ENCODE peak calls at places on chromosome 20, in nine cellular contexts. One of them, this sample, is unnamed.

GRCh38 chr20:20089018-20089417 is 36.7 kb downstream of the CFAP61 start:
- DNase-seq in sigmoid colon: no peak
- DNase-seq in RPMI8226: no peak
- DNase-seq in mesendoderm: no peak
- DNase-seq in NCI-H2029 treated with DMSO at 0.1 percent for 48 hours: no peak
- DNase-seq in stimulated activated effector memory CD8-positive, alpha-beta T cell treated with anti-CD3 and anti-CD28 coated beads, Interleukin-12 subunit alpha, Interleukin-12 subunit beta, amount 100 ng/mL, for 72 hours: no peak
- DNase-seq in HFFc6: no peak
- DNase-seq in epithelial cell of esophagus: no peak
- DNase-seq in GOT3: no peak
- DNase-seq in this sample: no peak

GRCh38 chr20:32569380-32570305 is 15.5 kb downstream of the NOL4L start:
- DNase-seq in sigmoid colon: no peak
- DNase-seq in RPMI8226: no peak
- DNase-seq in mesendoderm: no peak
- DNase-seq in NCI-H2029 treated with DMSO at 0.1 percent for 48 hours: no peak
- DNase-seq in stimulated activated effector memory CD8-positive, alpha-beta T cell treated with anti-CD3 and anti-CD28 coated beads, Interleukin-12 subunit alpha, Interleukin-12 subunit beta, amount 100 ng/mL, for 72 hours: no peak
- DNase-seq in HFFc6: no peak
- DNase-seq in epithelial cell of esophagus: no peak
- DNase-seq in GOT3: no peak
- DNase-seq in this sample: no peak

GRCh38 chr20:31872406-31872805 is 2.0 kb downstream of the TTLL9 start:
- DNase-seq in sigmoid colon: no peak
- DNase-seq in RPMI8226: no peak
- DNase-seq in mesendoderm: no peak
- DNase-seq in NCI-H2029 treated with DMSO at 0.1 percent for 48 hours: no peak
- DNase-seq in stimulated activated effector memory CD8-positive, alpha-beta T cell treated with anti-CD3 and anti-CD28 coated beads, Interleukin-12 subunit alpha, Interleukin-12 subunit beta, amount 100 ng/mL, for 72 hours: no peak
- DNase-seq in HFFc6: no peak
- DNase-seq in epithelial cell of esophagus: no peak
- DNase-seq in GOT3: no peak
- DNase-seq in this sample: no peak

GRCh38 chr20:1674361-1674760 is 16.8 kb upstream of the SIRPG start:
- DNase-seq in sigmoid colon: no peak
- DNase-seq in RPMI8226: no peak
- DNase-seq in mesendoderm: no peak
- DNase-seq in NCI-H2029 treated with DMSO at 0.1 percent for 48 hours: no peak
- DNase-seq in stimulated activated effector memory CD8-positive, alpha-beta T cell treated with anti-CD3 and anti-CD28 coated beads, Interleukin-12 subunit alpha, Interleukin-12 subunit beta, amount 100 ng/mL, for 72 hours: no peak
- DNase-seq in HFFc6: no peak
- DNase-seq in epithelial cell of esophagus: no peak
- DNase-seq in GOT3: no peak
- DNase-seq in this sample: no peak

GRCh38 chr20:23626040-23626620 is 11.6 kb downstream of the CST3 start:
- DNase-seq in sigmoid colon: no peak
- DNase-seq in RPMI8226: no peak
- DNase-seq in mesendoderm: peak
- DNase-seq in NCI-H2029 treated with DMSO at 0.1 percent for 48 hours: no peak
- DNase-seq in stimulated activated effector memory CD8-positive, alpha-beta T cell treated with anti-CD3 and anti-CD28 coated beads, Interleukin-12 subunit alpha, Interleukin-12 subunit beta, amount 100 ng/mL, for 72 hours: no peak
- DNase-seq in HFFc6: no peak
- DNase-seq in epithelial cell of esophagus: peak
- DNase-seq in GOT3: no peak
- DNase-seq in this sample: no peak

GRCh38 chr20:36802326-36803223 is 29.0 kb upstream of the DSN1 start:
- DNase-seq in sigmoid colon: no peak
- DNase-seq in RPMI8226: no peak
- DNase-seq in mesendoderm: no peak
- DNase-seq in NCI-H2029 treated with DMSO at 0.1 percent for 48 hours: no peak
- DNase-seq in stimulated activated effector memory CD8-positive, alpha-beta T cell treated with anti-CD3 and anti-CD28 coated beads, Interleukin-12 subunit alpha, Interleukin-12 subunit beta, amount 100 ng/mL, for 72 hours: no peak
- DNase-seq in HFFc6: peak
- DNase-seq in epithelial cell of esophagus: peak
- DNase-seq in GOT3: no peak
- DNase-seq in this sample: no peak

GRCh38 chr20:8851446-8851845 is 217.4 kb upstream of the PLCB4 start:
- DNase-seq in sigmoid colon: no peak
- DNase-seq in RPMI8226: no peak
- DNase-seq in mesendoderm: no peak
- DNase-seq in NCI-H2029 treated with DMSO at 0.1 percent for 48 hours: no peak
- DNase-seq in stimulated activated effector memory CD8-positive, alpha-beta T cell treated with anti-CD3 and anti-CD28 coated beads, Interleukin-12 subunit alpha, Interleukin-12 subunit beta, amount 100 ng/mL, for 72 hours: no peak
- DNase-seq in HFFc6: no peak
- DNase-seq in epithelial cell of esophagus: no peak
- DNase-seq in GOT3: no peak
- DNase-seq in this sample: no peak

GRCh38 chr20:4275689-4276088 is 260.3 kb upstream of the RNF24 start:
- DNase-seq in sigmoid colon: no peak
- DNase-seq in RPMI8226: no peak
- DNase-seq in mesendoderm: no peak
- DNase-seq in NCI-H2029 treated with DMSO at 0.1 percent for 48 hours: no peak
- DNase-seq in stimulated activated effector memory CD8-positive, alpha-beta T cell treated with anti-CD3 and anti-CD28 coated beads, Interleukin-12 subunit alpha, Interleukin-12 subunit beta, amount 100 ng/mL, for 72 hours: no peak
- DNase-seq in HFFc6: no peak
- DNase-seq in epithelial cell of esophagus: no peak
- DNase-seq in GOT3: no peak
- DNase-seq in this sample: no peak

GRCh38 chr20:48904566-48905321 is 16.8 kb upstream of the ARFGEF2 start:
- DNase-seq in sigmoid colon: no peak
- DNase-seq in RPMI8226: peak
- DNase-seq in mesendoderm: peak
- DNase-seq in NCI-H2029 treated with DMSO at 0.1 percent for 48 hours: peak
- DNase-seq in stimulated activated effector memory CD8-positive, alpha-beta T cell treated with anti-CD3 and anti-CD28 coated beads, Interleukin-12 subunit alpha, Interleukin-12 subunit beta, amount 100 ng/mL, for 72 hours: peak
- DNase-seq in HFFc6: peak
- DNase-seq in epithelial cell of esophagus: peak
- DNase-seq in GOT3: peak
- DNase-seq in this sample: peak

GRCh38 chr20:22729180-22729579 is 144.8 kb upstream of the FOXA2 start:
- DNase-seq in sigmoid colon: no peak
- DNase-seq in RPMI8226: no peak
- DNase-seq in mesendoderm: no peak
- DNase-seq in NCI-H2029 treated with DMSO at 0.1 percent for 48 hours: no peak
- DNase-seq in stimulated activated effector memory CD8-positive, alpha-beta T cell treated with anti-CD3 and anti-CD28 coated beads, Interleukin-12 subunit alpha, Interleukin-12 subunit beta, amount 100 ng/mL, for 72 hours: no peak
- DNase-seq in HFFc6: no peak
- DNase-seq in epithelial cell of esophagus: no peak
- DNase-seq in GOT3: no peak
- DNase-seq in this sample: no peak

GRCh38 chr20:63112491-63113219 is 103.3 kb downstream of the YTHDF1 start:
- DNase-seq in sigmoid colon: no peak
- DNase-seq in RPMI8226: no peak
- DNase-seq in mesendoderm: no peak
- DNase-seq in NCI-H2029 treated with DMSO at 0.1 percent for 48 hours: no peak
- DNase-seq in stimulated activated effector memory CD8-positive, alpha-beta T cell treated with anti-CD3 and anti-CD28 coated beads, Interleukin-12 subunit alpha, Interleukin-12 subunit beta, amount 100 ng/mL, for 72 hours: no peak
- DNase-seq in HFFc6: no peak
- DNase-seq in epithelial cell of esophagus: no peak
- DNase-seq in GOT3: no peak
- DNase-seq in this sample: no peak

GRCh38 chr20:6767536-6768227 is at the start of gene BMP2:
- DNase-seq in sigmoid colon: peak
- DNase-seq in RPMI8226: peak
- DNase-seq in mesendoderm: peak
- DNase-seq in NCI-H2029 treated with DMSO at 0.1 percent for 48 hours: no peak
- DNase-seq in stimulated activated effector memory CD8-positive, alpha-beta T cell treated with anti-CD3 and anti-CD28 coated beads, Interleukin-12 subunit alpha, Interleukin-12 subunit beta, amount 100 ng/mL, for 72 hours: no peak
- DNase-seq in HFFc6: no peak
- DNase-seq in epithelial cell of esophagus: peak
- DNase-seq in GOT3: no peak
- DNase-seq in this sample: no peak

GRCh38 chr20:50226093-50226974 is 35.7 kb downstream of the CEBPB start:
- DNase-seq in sigmoid colon: peak
- DNase-seq in RPMI8226: no peak
- DNase-seq in mesendoderm: no peak
- DNase-seq in NCI-H2029 treated with DMSO at 0.1 percent for 48 hours: no peak
- DNase-seq in stimulated activated effector memory CD8-positive, alpha-beta T cell treated with anti-CD3 and anti-CD28 coated beads, Interleukin-12 subunit alpha, Interleukin-12 subunit beta, amount 100 ng/mL, for 72 hours: no peak
- DNase-seq in HFFc6: peak
- DNase-seq in epithelial cell of esophagus: no peak
- DNase-seq in GOT3: no peak
- DNase-seq in this sample: no peak

GRCh38 chr20:63035284-63036185 is 28.8 kb upstream of the BHLHE23 start:
- DNase-seq in sigmoid colon: peak
- DNase-seq in RPMI8226: no peak
- DNase-seq in mesendoderm: no peak
- DNase-seq in NCI-H2029 treated with DMSO at 0.1 percent for 48 hours: no peak
- DNase-seq in stimulated activated effector memory CD8-positive, alpha-beta T cell treated with anti-CD3 and anti-CD28 coated beads, Interleukin-12 subunit alpha, Interleukin-12 subunit beta, amount 100 ng/mL, for 72 hours: no peak
- DNase-seq in HFFc6: no peak
- DNase-seq in epithelial cell of esophagus: no peak
- DNase-seq in GOT3: no peak
- DNase-seq in this sample: no peak

GRCh38 chr20:46545077-46545826 is 5.2 kb downstream of the OCSTAMP start:
- DNase-seq in sigmoid colon: no peak
- DNase-seq in RPMI8226: peak
- DNase-seq in mesendoderm: no peak
- DNase-seq in NCI-H2029 treated with DMSO at 0.1 percent for 48 hours: peak
- DNase-seq in stimulated activated effector memory CD8-positive, alpha-beta T cell treated with anti-CD3 and anti-CD28 coated beads, Interleukin-12 subunit alpha, Interleukin-12 subunit beta, amount 100 ng/mL, for 72 hours: no peak
- DNase-seq in HFFc6: no peak
- DNase-seq in epithelial cell of esophagus: peak
- DNase-seq in GOT3: no peak
- DNase-seq in this sample: no peak

GRCh38 chr20:22411568-22412450 is 172.6 kb downstream of the FOXA2 start:
- DNase-seq in sigmoid colon: peak
- DNase-seq in RPMI8226: no peak
- DNase-seq in mesendoderm: peak
- DNase-seq in NCI-H2029 treated with DMSO at 0.1 percent for 48 hours: no peak
- DNase-seq in stimulated activated effector memory CD8-positive, alpha-beta T cell treated with anti-CD3 and anti-CD28 coated beads, Interleukin-12 subunit alpha, Interleukin-12 subunit beta, amount 100 ng/mL, for 72 hours: no peak
- DNase-seq in HFFc6: no peak
- DNase-seq in epithelial cell of esophagus: peak
- DNase-seq in GOT3: no peak
- DNase-seq in this sample: no peak

GRCh38 chr20:59911041-59911440 is 22.4 kb downstream of the SYCP2 start:
- DNase-seq in sigmoid colon: no peak
- DNase-seq in RPMI8226: no peak
- DNase-seq in mesendoderm: no peak
- DNase-seq in NCI-H2029 treated with DMSO at 0.1 percent for 48 hours: no peak
- DNase-seq in stimulated activated effector memory CD8-positive, alpha-beta T cell treated with anti-CD3 and anti-CD28 coated beads, Interleukin-12 subunit alpha, Interleukin-12 subunit beta, amount 100 ng/mL, for 72 hours: no peak
- DNase-seq in HFFc6: no peak
- DNase-seq in epithelial cell of esophagus: no peak
- DNase-seq in GOT3: no peak
- DNase-seq in this sample: no peak

GRCh38 chr20:25637247-25637646 is 13.4 kb upstream of the NANP start:
- DNase-seq in sigmoid colon: no peak
- DNase-seq in RPMI8226: no peak
- DNase-seq in mesendoderm: peak
- DNase-seq in NCI-H2029 treated with DMSO at 0.1 percent for 48 hours: no peak
- DNase-seq in stimulated activated effector memory CD8-positive, alpha-beta T cell treated with anti-CD3 and anti-CD28 coated beads, Interleukin-12 subunit alpha, Interleukin-12 subunit beta, amount 100 ng/mL, for 72 hours: no peak
- DNase-seq in HFFc6: no peak
- DNase-seq in epithelial cell of esophagus: no peak
- DNase-seq in GOT3: no peak
- DNase-seq in this sample: no peak

GRCh38 chr20:62427172-62428007 is at the start of gene RBBP8NL:
- DNase-seq in sigmoid colon: no peak
- DNase-seq in RPMI8226: peak
- DNase-seq in mesendoderm: peak
- DNase-seq in NCI-H2029 treated with DMSO at 0.1 percent for 48 hours: peak
- DNase-seq in stimulated activated effector memory CD8-positive, alpha-beta T cell treated with anti-CD3 and anti-CD28 coated beads, Interleukin-12 subunit alpha, Interleukin-12 subunit beta, amount 100 ng/mL, for 72 hours: no peak
- DNase-seq in HFFc6: no peak
- DNase-seq in epithelial cell of esophagus: peak
- DNase-seq in GOT3: no peak
- DNase-seq in this sample: peak

GRCh38 chr20:408843-409696 is 971 bp downstream of the RBCK1 start:
- DNase-seq in sigmoid colon: no peak
- DNase-seq in RPMI8226: no peak
- DNase-seq in mesendoderm: peak
- DNase-seq in NCI-H2029 treated with DMSO at 0.1 percent for 48 hours: no peak
- DNase-seq in stimulated activated effector memory CD8-positive, alpha-beta T cell treated with anti-CD3 and anti-CD28 coated beads, Interleukin-12 subunit alpha, Interleukin-12 subunit beta, amount 100 ng/mL, for 72 hours: no peak
- DNase-seq in HFFc6: no peak
- DNase-seq in epithelial cell of esophagus: no peak
- DNase-seq in GOT3: no peak
- DNase-seq in this sample: no peak

GRCh38 chr20:48008850-48009535 is 223.7 kb upstream of the SULF2 start:
- DNase-seq in sigmoid colon: no peak
- DNase-seq in RPMI8226: no peak
- DNase-seq in mesendoderm: no peak
- DNase-seq in NCI-H2029 treated with DMSO at 0.1 percent for 48 hours: no peak
- DNase-seq in stimulated activated effector memory CD8-positive, alpha-beta T cell treated with anti-CD3 and anti-CD28 coated beads, Interleukin-12 subunit alpha, Interleukin-12 subunit beta, amount 100 ng/mL, for 72 hours: no peak
- DNase-seq in HFFc6: no peak
- DNase-seq in epithelial cell of esophagus: no peak
- DNase-seq in GOT3: no peak
- DNase-seq in this sample: no peak

GRCh38 chr20:35012227-35013069 is 56.8 kb downstream of the MYH7B start:
- DNase-seq in sigmoid colon: no peak
- DNase-seq in RPMI8226: no peak
- DNase-seq in mesendoderm: no peak
- DNase-seq in NCI-H2029 treated with DMSO at 0.1 percent for 48 hours: no peak
- DNase-seq in stimulated activated effector memory CD8-positive, alpha-beta T cell treated with anti-CD3 and anti-CD28 coated beads, Interleukin-12 subunit alpha, Interleukin-12 subunit beta, amount 100 ng/mL, for 72 hours: no peak
- DNase-seq in HFFc6: no peak
- DNase-seq in epithelial cell of esophagus: no peak
- DNase-seq in GOT3: no peak
- DNase-seq in this sample: no peak

GRCh38 chr20:5002077-5002413 is 735 bp upstream of the SLC23A2 start:
- DNase-seq in sigmoid colon: no peak
- DNase-seq in RPMI8226: peak
- DNase-seq in mesendoderm: peak
- DNase-seq in NCI-H2029 treated with DMSO at 0.1 percent for 48 hours: no peak
- DNase-seq in stimulated activated effector memory CD8-positive, alpha-beta T cell treated with anti-CD3 and anti-CD28 coated beads, Interleukin-12 subunit alpha, Interleukin-12 subunit beta, amount 100 ng/mL, for 72 hours: no peak
- DNase-seq in HFFc6: no peak
- DNase-seq in epithelial cell of esophagus: no peak
- DNase-seq in GOT3: no peak
- DNase-seq in this sample: no peak

This sample was measured in iPS DF 6.9.